ENCODE peak calls at places on chromosomes 5 and 9, in six cellular contexts. T, P, I, D, E and C are unnamed samples.

GRCh38 chr9:11366585-11367129 is 753.9 kb upstream of the PTPRD start:
- DNase-seq in E (no peak), D (no peak), I (no peak), T (no peak), P (no peak), C (no peak)

GRCh38 chr5:133565993-133566392 is 46.3 kb downstream of the FSTL4 start:
- DNase-seq in I (no peak), P (peak), E (peak), T (peak), D (no peak), C (peak)

GRCh38 chr9:117403848-117404247 is 11.0 kb downstream of the ASTN2 start:
- DNase-seq in P (no peak), E (no peak), D (no peak), I (no peak), T (no peak), C (no peak)

GRCh38 chr9:97594414-97594921 is 38.7 kb downstream of the TSTD2 start:
- DNase-seq in T (no peak), I (no peak), D (no peak), P (no peak), E (no peak), C (no peak)

GRCh38 chr5:74356009-74356695 is 284.4 kb downstream of the ENC1 start:
- DNase-seq in I (no peak), T (no peak), P (no peak), D (no peak), E (no peak), C (no peak)

GRCh38 chr9:27880135-27880534 is 306.9 kb upstream of the C9orf72 start:
- DNase-seq in T (no peak), D (no peak), I (no peak), E (no peak), P (no peak), C (no peak)

GRCh38 chr5:113513384-113514262 is at the start of gene YTHDC2:
- DNase-seq in I (peak), P (peak), T (peak), E (peak), D (peak), C (peak)

GRCh38 chr5:15002791-15003190 is 131.2 kb upstream of the ANKH start:
- DNase-seq in P (no peak), E (no peak), I (no peak), D (no peak), T (no peak), C (no peak)

GRCh38 chr9:133990366-133991210 is 1.5 kb downstream of the VAV2 start:
- DNase-seq in I (no peak), E (peak), P (peak), D (no peak), T (peak), C (peak)

GRCh38 chr9:68706579-68707201 is 1.6 kb downstream of the PIP5K1B start:
- DNase-seq in I (no peak), P (no peak), D (no peak), E (peak), T (no peak), C (no peak)

GRCh38 chr5:32475338-32476097 is 31.0 kb upstream of the ZFR start:
- DNase-seq in D (no peak), T (no peak), P (peak), I (no peak), E (no peak), C (no peak)

GRCh38 chr9:137113385-137114159 is 961 bp downstream of the DPP7 start:
- DNase-seq in E (peak), I (no peak), T (no peak), P (no peak), D (no peak), C (no peak)

GRCh38 chr5:1010641-1011046 is 2.0 kb downstream of the NKD2 start:
- DNase-seq in P (no peak), D (no peak), E (no peak), I (no peak), T (no peak), C (no peak)

GRCh38 chr5:122195784-122196394 is 66.5 kb downstream of the ZNF474 start:
- DNase-seq in D (no peak), T (peak), I (peak), E (peak), P (peak), C (peak)

GRCh38 chr9:82891321-82891720 is 171.6 kb downstream of the RASEF start:
- DNase-seq in D (no peak), I (no peak), P (no peak), T (no peak), E (no peak), C (no peak)

GRCh38 chr9:123268240-123268949 is at the start of gene STRBP:
- DNase-seq in E (peak), T (peak), I (peak), P (peak), D (peak), C (peak)

GRCh38 chr5:115190388-115190787 is 20.7 kb upstream of the TRIM36 start:
- DNase-seq in D (no peak), I (no peak), P (no peak), E (peak), T (no peak), C (no peak)

GRCh38 chr5:759111-759741 is 25.3 kb downstream of the ZDHHC11B start:
- DNase-seq in P (peak), I (peak), D (no peak), T (peak), E (peak), C (no peak)

DNA sequence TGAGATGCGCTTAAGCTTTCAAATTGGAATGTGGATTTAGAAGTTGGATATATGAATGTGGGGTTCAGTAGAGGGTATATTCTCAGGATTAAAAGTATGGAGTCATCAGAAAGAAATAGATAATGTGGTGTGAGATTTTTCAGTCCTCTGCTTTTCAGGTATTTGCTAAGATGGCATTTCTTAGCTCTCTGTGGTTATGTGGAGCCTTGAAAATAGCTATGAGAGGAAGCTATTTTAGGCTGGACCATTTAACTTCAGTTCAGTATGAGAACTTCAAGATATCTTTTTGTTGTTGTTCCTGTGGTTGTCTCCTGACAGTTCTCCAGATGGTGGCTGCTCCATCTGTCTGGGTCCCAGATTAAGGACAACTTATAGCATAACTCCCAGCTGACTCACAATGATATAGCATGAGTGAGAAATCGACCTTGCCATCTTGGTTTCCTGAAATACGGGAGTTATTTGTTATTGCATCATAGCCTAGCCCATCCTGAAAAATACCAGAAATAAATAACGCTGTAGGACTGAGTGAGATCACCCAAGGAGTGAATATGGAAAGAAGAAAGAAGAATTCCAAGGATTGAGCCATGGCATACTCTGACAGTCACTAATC is 461.5 kb downstream of the ANXA1 start:
- DNase-seq in D (no peak), T (peak), I (no peak), E (peak), P (no peak), C (no peak)
- H3K14ac ChIP-seq in D (no peak), T (no peak), I (no peak), E (no peak), P (no peak), C (no peak)

GRCh38 chr5:150816946-150817345 is 29.4 kb upstream of the IRGM start:
- DNase-seq in E (no peak), D (no peak), I (no peak), P (no peak), T (no peak), C (no peak)
- H3K4ac ChIP-seq in E (no peak), D (no peak), I (no peak), P (no peak), T (no peak), C (no peak)

DNA sequence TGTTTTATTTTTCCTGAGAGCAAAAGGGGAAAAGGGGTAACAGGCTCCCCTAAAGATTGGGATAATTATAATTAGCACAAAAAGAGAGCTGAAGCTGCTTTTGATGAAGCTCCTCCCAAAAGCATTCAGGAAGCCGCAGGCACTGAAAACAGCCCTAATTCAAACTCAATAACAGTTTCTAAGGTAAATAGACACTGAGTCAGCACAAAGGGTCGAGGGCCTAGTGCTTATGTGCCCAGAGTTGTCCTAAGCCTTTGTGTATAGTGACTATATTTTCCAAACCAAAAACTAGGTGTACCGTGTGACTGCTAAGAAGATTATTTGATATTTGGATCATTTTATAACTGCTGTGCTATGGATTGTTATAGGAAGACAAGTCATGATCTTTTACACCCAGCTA is 67.7 kb downstream of the HMHB1 start:
- DNase-seq in D (no peak), T (peak), E (no peak), P (no peak), I (no peak), C (peak)
- H4K8ac ChIP-seq in D (no peak), T (no peak), E (no peak), P (no peak), I (no peak), C (no peak)

DNA sequence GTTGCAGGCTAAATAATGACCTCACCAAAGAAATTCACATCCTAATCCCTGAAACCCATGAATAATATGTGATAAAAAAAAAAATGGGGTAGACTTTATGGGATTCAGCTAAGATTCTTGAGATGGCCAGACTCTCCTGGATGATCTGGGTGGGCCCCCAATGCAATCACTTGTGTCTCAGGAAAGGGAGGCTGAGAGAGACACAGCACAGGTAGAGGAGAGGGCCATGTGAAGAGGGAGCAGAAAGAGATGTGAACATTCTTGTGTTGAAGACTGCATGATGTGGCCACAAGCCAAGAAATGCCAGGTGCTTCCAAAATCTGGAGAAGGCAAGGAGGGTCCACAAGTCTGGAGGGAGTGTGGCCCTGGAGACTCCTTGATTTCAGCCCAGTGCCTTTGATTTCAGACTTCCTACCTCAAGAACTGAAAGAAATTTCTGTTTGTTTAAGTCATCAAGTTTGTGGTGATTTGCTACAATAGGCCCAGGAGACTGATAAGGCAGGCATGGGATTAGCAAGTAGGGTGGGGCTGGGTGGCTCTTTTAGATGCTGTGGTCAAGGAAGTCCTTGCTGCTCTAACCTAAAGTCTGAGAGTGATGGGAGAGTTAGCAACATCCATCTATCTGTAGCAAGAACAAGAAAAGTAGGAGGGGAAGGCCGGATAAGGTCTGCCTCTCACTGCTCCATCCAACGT is 86.6 kb upstream of the FAM120A start:
- DNase-seq in I (peak), P (no peak), T (no peak), E (no peak), D (peak), C (no peak)
- H3K14ac ChIP-seq in I (no peak), P (no peak), T (no peak), E (no peak), D (no peak), C (no peak)

GRCh38 chr5:166713281-166713680 is 1578.2 kb upstream of the WWC1 start:
- DNase-seq in P (no peak), E (no peak), T (no peak), D (no peak), I (no peak), C (no peak)
- H3K4ac ChIP-seq in P (no peak), E (no peak), T (no peak), D (no peak), I (no peak), C (no peak)

DNA sequence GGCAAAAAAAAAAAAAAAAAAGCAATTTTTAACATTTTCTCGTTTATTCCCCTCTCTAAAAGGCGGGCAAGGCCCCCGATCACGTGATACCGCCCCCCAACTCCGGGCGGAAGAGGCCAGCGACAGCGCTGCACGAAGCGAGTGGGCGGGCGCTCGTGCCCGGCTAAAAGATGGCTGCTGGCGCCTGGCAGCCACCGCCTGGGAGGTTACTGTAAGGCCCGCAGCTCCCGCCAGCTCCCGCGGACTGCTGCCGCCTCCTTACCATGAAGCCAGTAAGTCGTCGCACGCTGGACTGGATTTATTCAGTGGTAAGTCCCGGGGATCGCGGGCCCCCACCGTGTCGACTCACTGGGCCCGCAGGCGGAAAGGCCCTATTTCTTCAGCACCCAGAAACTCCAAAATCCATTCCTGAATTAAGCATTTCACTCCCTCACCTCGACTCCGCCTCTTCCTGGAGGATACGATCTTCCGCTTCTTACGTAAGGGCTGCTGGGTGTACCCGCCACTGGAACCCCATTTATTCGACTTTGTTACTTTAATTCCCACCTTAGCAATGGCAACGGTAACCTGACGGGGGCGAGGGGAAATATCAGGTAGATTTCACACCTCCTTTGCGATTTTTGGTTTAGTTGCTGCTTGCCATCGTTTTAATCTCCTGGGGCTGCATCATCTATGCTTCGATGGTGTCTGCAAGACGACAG is at the start of the genes SMIM27 and TOPORS:
- DNase-seq in P (peak), I (peak), T (peak), D (peak), E (peak), C (peak)
- H4K8ac ChIP-seq in P (no peak), I (no peak), T (peak), D (peak), E (peak), C (peak)

DNA sequence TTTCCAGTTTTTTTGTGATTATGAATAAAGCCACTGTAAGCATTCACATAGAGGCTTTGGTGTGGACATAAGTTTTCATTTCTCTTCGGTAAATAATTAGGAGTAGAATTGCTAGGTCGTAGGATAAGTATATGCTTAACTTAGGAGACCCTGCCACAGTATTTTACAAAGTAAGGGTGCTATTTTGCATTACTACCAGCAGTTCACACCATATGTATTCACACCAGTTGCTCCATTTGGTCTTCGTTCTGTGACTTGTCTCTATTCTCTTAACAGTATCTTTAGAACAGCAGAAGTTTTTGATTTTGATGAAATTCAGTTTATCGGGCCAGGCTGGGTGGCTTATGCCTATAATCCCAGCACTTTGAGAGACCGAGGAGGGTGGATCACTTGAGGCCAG is 17.2 kb upstream of the ABL1 start:
- DNase-seq in T (no peak), D (no peak), P (no peak), I (no peak), E (no peak), C (no peak)
- H3K14ac ChIP-seq in T (no peak), D (no peak), P (no peak), I (no peak), E (no peak), C (no peak)

DNA sequence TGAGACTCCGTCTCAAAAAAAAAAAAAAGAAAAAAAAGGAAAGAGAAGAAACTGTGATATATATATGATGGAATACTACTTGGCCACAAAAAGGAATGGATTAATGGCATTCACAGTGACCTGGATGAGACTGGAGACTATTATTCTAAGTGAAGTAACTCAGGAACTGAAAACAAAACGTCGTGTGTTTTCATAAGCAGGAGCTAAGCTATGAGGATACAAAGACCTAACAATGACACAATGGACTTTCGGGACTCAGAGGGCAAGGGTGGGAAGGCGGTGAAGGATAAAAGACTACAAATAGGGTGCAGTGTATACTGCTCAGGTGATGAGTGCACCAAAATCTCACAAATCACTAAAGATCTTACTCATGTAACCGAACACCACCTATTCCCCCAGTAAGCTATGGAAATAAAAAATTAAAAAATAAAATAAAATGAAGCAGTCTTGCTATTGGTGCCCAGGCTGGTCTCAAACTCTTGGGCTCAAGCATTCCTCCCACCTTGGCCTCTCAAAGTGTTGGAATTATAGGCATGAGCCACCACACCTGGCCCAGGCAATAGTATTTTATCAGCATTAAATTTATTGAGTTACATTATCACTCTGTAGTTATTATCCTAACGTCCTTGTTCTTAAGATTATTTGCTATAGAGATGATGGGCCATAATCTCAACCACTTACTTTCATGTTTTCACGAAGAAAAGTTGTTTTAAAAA is 71.5 kb upstream of the GPBP1 start:
- DNase-seq in D (no peak), T (no peak), I (no peak), E (peak), P (no peak), C (no peak)
- H3K4ac ChIP-seq in D (no peak), T (no peak), I (no peak), E (no peak), P (no peak), C (no peak)